ENCODE peak calls at places on chromosomes 3 and 15, in nine cellular contexts. One of them, this sample, is unnamed.

GRCh38 chr3:174270841-174271240 is 588.3 kb upstream of the NAALADL2 start:
- DNase-seq in mammary epithelial cell: peak
- DNase-seq in effector memory CD4-positive, alpha-beta T cell: no peak
- DNase-seq in upper lobe of left lung: no peak
- DNase-seq in ovary: no peak
- DNase-seq in fibroblast of lung: peak
- DNase-seq in esophagus muscularis mucosa: no peak
- DNase-seq in neural progenitor cell: no peak
- DNase-seq in tibial artery: no peak
- DNase-seq in this sample: no peak

GRCh38 chr3:131503328-131503650 is 518 bp upstream of the MRPL3 start:
- DNase-seq in mammary epithelial cell: no peak
- DNase-seq in effector memory CD4-positive, alpha-beta T cell: no peak
- DNase-seq in upper lobe of left lung: no peak
- DNase-seq in ovary: no peak
- DNase-seq in fibroblast of lung: no peak
- DNase-seq in esophagus muscularis mucosa: no peak
- DNase-seq in neural progenitor cell: no peak
- DNase-seq in tibial artery: no peak
- DNase-seq in this sample: no peak

GRCh38 chr3:17420668-17421067 is 321.8 kb downstream of the TBC1D5 start:
- DNase-seq in mammary epithelial cell: no peak
- DNase-seq in effector memory CD4-positive, alpha-beta T cell: no peak
- DNase-seq in upper lobe of left lung: no peak
- DNase-seq in ovary: no peak
- DNase-seq in fibroblast of lung: peak
- DNase-seq in esophagus muscularis mucosa: no peak
- DNase-seq in neural progenitor cell: no peak
- DNase-seq in tibial artery: no peak
- DNase-seq in this sample: no peak

GRCh38 chr15:78065284-78065872 is 12.1 kb downstream of the TBC1D2B start:
- DNase-seq in mammary epithelial cell: peak
- DNase-seq in effector memory CD4-positive, alpha-beta T cell: no peak
- DNase-seq in upper lobe of left lung: no peak
- DNase-seq in ovary: peak
- DNase-seq in fibroblast of lung: peak
- DNase-seq in esophagus muscularis mucosa: peak
- DNase-seq in neural progenitor cell: no peak
- DNase-seq in tibial artery: peak
- DNase-seq in this sample: peak

GRCh38 chr3:196726788-196727675 is 12.6 kb upstream of the PAK2 start:
- DNase-seq in mammary epithelial cell: peak
- DNase-seq in effector memory CD4-positive, alpha-beta T cell: no peak
- DNase-seq in upper lobe of left lung: no peak
- DNase-seq in ovary: no peak
- DNase-seq in fibroblast of lung: peak
- DNase-seq in esophagus muscularis mucosa: no peak
- DNase-seq in neural progenitor cell: no peak
- DNase-seq in tibial artery: no peak
- DNase-seq in this sample: no peak

GRCh38 chr3:135756016-135756695 is 209.4 kb upstream of the PPP2R3A start:
- DNase-seq in mammary epithelial cell: no peak
- DNase-seq in effector memory CD4-positive, alpha-beta T cell: no peak
- DNase-seq in upper lobe of left lung: no peak
- DNase-seq in ovary: no peak
- DNase-seq in fibroblast of lung: no peak
- DNase-seq in esophagus muscularis mucosa: peak
- DNase-seq in neural progenitor cell: no peak
- DNase-seq in tibial artery: no peak
- DNase-seq in this sample: no peak

GRCh38 chr15:96544162-96544756 is 213.8 kb downstream of the NR2F2 start:
- DNase-seq in mammary epithelial cell: peak
- DNase-seq in effector memory CD4-positive, alpha-beta T cell: no peak
- DNase-seq in upper lobe of left lung: no peak
- DNase-seq in ovary: no peak
- DNase-seq in fibroblast of lung: no peak
- DNase-seq in esophagus muscularis mucosa: no peak
- DNase-seq in neural progenitor cell: peak
- DNase-seq in tibial artery: no peak
- DNase-seq in this sample: no peak

GRCh38 chr3:30286007-30286669 is 320.3 kb upstream of the TGFBR2 start:
- DNase-seq in mammary epithelial cell: peak
- DNase-seq in effector memory CD4-positive, alpha-beta T cell: no peak
- DNase-seq in upper lobe of left lung: no peak
- DNase-seq in ovary: peak
- DNase-seq in fibroblast of lung: peak
- DNase-seq in esophagus muscularis mucosa: no peak
- DNase-seq in neural progenitor cell: peak
- DNase-seq in tibial artery: peak
- DNase-seq in this sample: peak

GRCh38 chr3:158573714-158574113 is 2.7 kb downstream of the MLF1 start:
- DNase-seq in mammary epithelial cell: no peak
- DNase-seq in effector memory CD4-positive, alpha-beta T cell: no peak
- DNase-seq in upper lobe of left lung: no peak
- DNase-seq in ovary: no peak
- DNase-seq in fibroblast of lung: no peak
- DNase-seq in esophagus muscularis mucosa: no peak
- DNase-seq in neural progenitor cell: peak
- DNase-seq in tibial artery: no peak
- DNase-seq in this sample: no peak

GRCh38 chr3:159982442-159982841 is 6.2 kb upstream of the IL12A start:
- DNase-seq in mammary epithelial cell: no peak
- DNase-seq in effector memory CD4-positive, alpha-beta T cell: no peak
- DNase-seq in upper lobe of left lung: no peak
- DNase-seq in ovary: no peak
- DNase-seq in fibroblast of lung: no peak
- DNase-seq in esophagus muscularis mucosa: peak
- DNase-seq in neural progenitor cell: no peak
- DNase-seq in tibial artery: no peak
- DNase-seq in this sample: no peak

GRCh38 chr3:101995371-101996046 is 146.2 kb downstream of the NFKBIZ start:
- DNase-seq in mammary epithelial cell: no peak
- DNase-seq in effector memory CD4-positive, alpha-beta T cell: no peak
- DNase-seq in upper lobe of left lung: no peak
- DNase-seq in ovary: no peak
- DNase-seq in fibroblast of lung: no peak
- DNase-seq in esophagus muscularis mucosa: no peak
- DNase-seq in neural progenitor cell: no peak
- DNase-seq in tibial artery: no peak
- DNase-seq in this sample: no peak

GRCh38 chr15:76310470-76311070 is 699 bp downstream of the ETFA start:
- DNase-seq in mammary epithelial cell: no peak
- DNase-seq in effector memory CD4-positive, alpha-beta T cell: no peak
- DNase-seq in upper lobe of left lung: no peak
- DNase-seq in ovary: peak
- DNase-seq in fibroblast of lung: no peak
- DNase-seq in esophagus muscularis mucosa: no peak
- DNase-seq in neural progenitor cell: peak
- DNase-seq in tibial artery: no peak
- DNase-seq in this sample: no peak

GRCh38 chr15:79418693-79419279 is 13.3 kb upstream of the MINAR1 start:
- DNase-seq in mammary epithelial cell: no peak
- DNase-seq in effector memory CD4-positive, alpha-beta T cell: no peak
- DNase-seq in upper lobe of left lung: no peak
- DNase-seq in ovary: no peak
- DNase-seq in fibroblast of lung: no peak
- DNase-seq in esophagus muscularis mucosa: no peak
- DNase-seq in neural progenitor cell: peak
- DNase-seq in tibial artery: no peak
- DNase-seq in this sample: no peak

GRCh38 chr3:12249519-12249918 is 39.4 kb upstream of the PPARG start:
- DNase-seq in mammary epithelial cell: no peak
- DNase-seq in effector memory CD4-positive, alpha-beta T cell: no peak
- DNase-seq in upper lobe of left lung: no peak
- DNase-seq in ovary: no peak
- DNase-seq in fibroblast of lung: no peak
- DNase-seq in esophagus muscularis mucosa: no peak
- DNase-seq in neural progenitor cell: no peak
- DNase-seq in tibial artery: no peak
- DNase-seq in this sample: no peak

GRCh38 chr3:189756651-189757078 is 125.5 kb downstream of the TP63 start:
- DNase-seq in mammary epithelial cell: no peak
- DNase-seq in effector memory CD4-positive, alpha-beta T cell: no peak
- DNase-seq in upper lobe of left lung: no peak
- DNase-seq in ovary: no peak
- DNase-seq in fibroblast of lung: no peak
- DNase-seq in esophagus muscularis mucosa: no peak
- DNase-seq in neural progenitor cell: no peak
- DNase-seq in tibial artery: no peak
- DNase-seq in this sample: no peak
- H3K27ac ChIP-seq in mammary epithelial cell: no peak
- H3K27ac ChIP-seq in effector memory CD4-positive, alpha-beta T cell: no peak
- H3K27ac ChIP-seq in upper lobe of left lung: no peak
- H3K27ac ChIP-seq in ovary: no peak
- H3K27ac ChIP-seq in fibroblast of lung: no peak
- H3K27ac ChIP-seq in esophagus muscularis mucosa: no peak
- H3K27ac ChIP-seq in neural progenitor cell: no peak
- H3K27ac ChIP-seq in tibial artery: no peak
- H3K27ac ChIP-seq in this sample: no peak

GRCh38 chr3:34109846-34110245 is 311.4 kb downstream of the PDCD6IP start:
- DNase-seq in mammary epithelial cell: no peak
- DNase-seq in effector memory CD4-positive, alpha-beta T cell: no peak
- DNase-seq in upper lobe of left lung: no peak
- DNase-seq in ovary: no peak
- DNase-seq in fibroblast of lung: no peak
- DNase-seq in esophagus muscularis mucosa: no peak
- DNase-seq in neural progenitor cell: no peak
- DNase-seq in tibial artery: no peak
- DNase-seq in this sample: no peak

GRCh38 chr3:34108976-34109375 is 310.5 kb downstream of the PDCD6IP start:
- DNase-seq in mammary epithelial cell: no peak
- DNase-seq in effector memory CD4-positive, alpha-beta T cell: no peak
- DNase-seq in upper lobe of left lung: no peak
- DNase-seq in ovary: no peak
- DNase-seq in fibroblast of lung: no peak
- DNase-seq in esophagus muscularis mucosa: no peak
- DNase-seq in neural progenitor cell: no peak
- DNase-seq in tibial artery: no peak
- DNase-seq in this sample: no peak

GRCh38 chr3:34106879-34107278 is 308.4 kb downstream of the PDCD6IP start:
- DNase-seq in mammary epithelial cell: peak
- DNase-seq in effector memory CD4-positive, alpha-beta T cell: no peak
- DNase-seq in upper lobe of left lung: no peak
- DNase-seq in ovary: no peak
- DNase-seq in fibroblast of lung: no peak
- DNase-seq in esophagus muscularis mucosa: no peak
- DNase-seq in neural progenitor cell: peak
- DNase-seq in tibial artery: no peak
- DNase-seq in this sample: no peak

GRCh38 chr3:34106379-34106778 is 307.9 kb downstream of the PDCD6IP start:
- DNase-seq in mammary epithelial cell: no peak
- DNase-seq in effector memory CD4-positive, alpha-beta T cell: no peak
- DNase-seq in upper lobe of left lung: no peak
- DNase-seq in ovary: no peak
- DNase-seq in fibroblast of lung: no peak
- DNase-seq in esophagus muscularis mucosa: no peak
- DNase-seq in neural progenitor cell: no peak
- DNase-seq in tibial artery: no peak
- DNase-seq in this sample: no peak

DNA sequence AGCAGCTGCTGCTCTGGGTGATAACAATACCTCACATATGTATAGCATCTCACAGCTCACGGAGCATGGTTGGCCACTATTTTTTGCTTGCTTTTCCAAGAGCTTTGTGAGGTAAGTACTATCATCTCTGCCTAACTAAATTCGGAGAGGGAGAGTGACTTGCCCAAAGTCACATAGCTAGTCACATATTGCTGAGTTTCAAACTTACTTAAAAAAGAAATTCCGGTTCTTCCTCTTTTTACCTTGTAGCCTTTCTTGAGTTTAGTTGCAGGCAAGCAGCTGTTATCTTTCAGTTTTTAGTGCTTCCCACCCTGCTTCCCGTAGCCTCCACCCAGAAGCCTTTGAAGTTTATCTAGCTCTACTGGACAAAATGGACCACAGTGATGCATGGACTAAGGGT is 309.2 kb downstream of the PDCD6IP start:
- DNase-seq in mammary epithelial cell: no peak
- DNase-seq in effector memory CD4-positive, alpha-beta T cell: no peak
- DNase-seq in upper lobe of left lung: no peak
- DNase-seq in ovary: no peak
- DNase-seq in fibroblast of lung: no peak
- DNase-seq in esophagus muscularis mucosa: no peak
- DNase-seq in neural progenitor cell: no peak
- DNase-seq in tibial artery: no peak
- DNase-seq in this sample: no peak
- H3K4me3 ChIP-seq in mammary epithelial cell: no peak
- H3K4me3 ChIP-seq in effector memory CD4-positive, alpha-beta T cell: no peak
- H3K4me3 ChIP-seq in upper lobe of left lung: no peak
- H3K4me3 ChIP-seq in ovary: no peak
- H3K4me3 ChIP-seq in fibroblast of lung: no peak
- H3K4me3 ChIP-seq in esophagus muscularis mucosa: no peak
- H3K4me3 ChIP-seq in neural progenitor cell: no peak
- H3K4me3 ChIP-seq in tibial artery: no peak
- H3K4me3 ChIP-seq in this sample: no peak

GRCh38 chr15:68650901-68651709 is 72.3 kb downstream of the CORO2B start:
- DNase-seq in mammary epithelial cell: no peak
- DNase-seq in effector memory CD4-positive, alpha-beta T cell: no peak
- DNase-seq in upper lobe of left lung: peak
- DNase-seq in ovary: peak
- DNase-seq in fibroblast of lung: no peak
- DNase-seq in esophagus muscularis mucosa: no peak
- DNase-seq in neural progenitor cell: peak
- DNase-seq in tibial artery: peak
- DNase-seq in this sample: no peak

GRCh38 chr15:68653795-68654194 is 75.0 kb downstream of the CORO2B start:
- DNase-seq in mammary epithelial cell: no peak
- DNase-seq in effector memory CD4-positive, alpha-beta T cell: no peak
- DNase-seq in upper lobe of left lung: no peak
- DNase-seq in ovary: no peak
- DNase-seq in fibroblast of lung: no peak
- DNase-seq in esophagus muscularis mucosa: no peak
- DNase-seq in neural progenitor cell: no peak
- DNase-seq in tibial artery: no peak
- DNase-seq in this sample: no peak

GRCh38 chr15:68653031-68653635 is 74.3 kb downstream of the CORO2B start:
- DNase-seq in mammary epithelial cell: no peak
- DNase-seq in effector memory CD4-positive, alpha-beta T cell: no peak
- DNase-seq in upper lobe of left lung: no peak
- DNase-seq in ovary: no peak
- DNase-seq in fibroblast of lung: no peak
- DNase-seq in esophagus muscularis mucosa: no peak
- DNase-seq in neural progenitor cell: no peak
- DNase-seq in tibial artery: no peak
- DNase-seq in this sample: no peak

GRCh38 chr15:68654786-68655560 is 76.2 kb downstream of the CORO2B start:
- DNase-seq in mammary epithelial cell: no peak
- DNase-seq in effector memory CD4-positive, alpha-beta T cell: no peak
- DNase-seq in upper lobe of left lung: no peak
- DNase-seq in ovary: no peak
- DNase-seq in fibroblast of lung: no peak
- DNase-seq in esophagus muscularis mucosa: no peak
- DNase-seq in neural progenitor cell: no peak
- DNase-seq in tibial artery: no peak
- DNase-seq in this sample: no peak

GRCh38 chr15:68652141-68652540 is 73.3 kb downstream of the CORO2B start:
- DNase-seq in mammary epithelial cell: no peak
- DNase-seq in effector memory CD4-positive, alpha-beta T cell: no peak
- DNase-seq in upper lobe of left lung: no peak
- DNase-seq in ovary: no peak
- DNase-seq in fibroblast of lung: no peak
- DNase-seq in esophagus muscularis mucosa: no peak
- DNase-seq in neural progenitor cell: peak
- DNase-seq in tibial artery: no peak
- DNase-seq in this sample: peak
- H3K27ac ChIP-seq in mammary epithelial cell: no peak
- H3K27ac ChIP-seq in effector memory CD4-positive, alpha-beta T cell: no peak
- H3K27ac ChIP-seq in upper lobe of left lung: no peak
- H3K27ac ChIP-seq in ovary: no peak
- H3K27ac ChIP-seq in fibroblast of lung: no peak
- H3K27ac ChIP-seq in esophagus muscularis mucosa: peak
- H3K27ac ChIP-seq in neural progenitor cell: no peak
- H3K27ac ChIP-seq in tibial artery: no peak
- H3K27ac ChIP-seq in this sample: peak

GRCh38 chr3:75395601-75396315 is 268.4 kb upstream of the FRG2C start:
- DNase-seq in mammary epithelial cell: no peak
- DNase-seq in effector memory CD4-positive, alpha-beta T cell: no peak
- DNase-seq in upper lobe of left lung: peak
- DNase-seq in ovary: no peak
- DNase-seq in fibroblast of lung: no peak
- DNase-seq in esophagus muscularis mucosa: no peak
- DNase-seq in neural progenitor cell: no peak
- DNase-seq in tibial artery: no peak
- DNase-seq in this sample: no peak
- H3K4me3 ChIP-seq in mammary epithelial cell: no peak
- H3K4me3 ChIP-seq in effector memory CD4-positive, alpha-beta T cell: no peak
- H3K4me3 ChIP-seq in upper lobe of left lung: peak
- H3K4me3 ChIP-seq in ovary: no peak
- H3K4me3 ChIP-seq in fibroblast of lung: no peak
- H3K4me3 ChIP-seq in esophagus muscularis mucosa: peak
- H3K4me3 ChIP-seq in neural progenitor cell: no peak
- H3K4me3 ChIP-seq in tibial artery: peak
- H3K4me3 ChIP-seq in this sample: peak

This sample was measured in left ventricle myocardium inferior.